ENCODE peak calls at places on chromosome 15, in four cellular contexts. R is foreskin fibroblast, I is GM20000, T is IMR-90. Y is an unnamed sample.

GRCh38 chr15:71103102-71103676 is 12.1 kb upstream of the THSD4 start:
- DNase-seq in I (no peak), R (peak), T (peak), Y (peak)

GRCh38 chr15:69951511-69952209 is 146.1 kb downstream of the TLE3 start:
- DNase-seq in I (no peak), R (no peak), T (peak), Y (peak)

GRCh38 chr15:75675579-75676404 is 28.1 kb downstream of the SNX33 start:
- DNase-seq in I (no peak), T (no peak), R (no peak), Y (no peak)

GRCh38 chr15:88166330-88166993 is 90.1 kb downstream of the NTRK3 start:
- DNase-seq in T (no peak), I (peak), R (no peak), Y (peak)

GRCh38 chr15:44381223-44381622 is 46.2 kb upstream of the CTDSPL2 start:
- DNase-seq in T (no peak), R (peak), I (no peak), Y (no peak)

GRCh38 chr15:25939122-25939521 is 76.0 kb upstream of the ATP10A start:
- DNase-seq in T (no peak), I (peak), R (peak), Y (no peak)

GRCh38 chr15:91561371-91562100 is 292.0 kb upstream of the SLCO3A1 start:
- DNase-seq in T (peak), I (no peak), R (peak), Y (peak)

GRCh38 chr15:70154440-70155347 is 57.0 kb upstream of the TLE3 start:
- DNase-seq in T (peak), I (no peak), R (no peak), Y (no peak)

GRCh38 chr15:84816694-84817460 is at the start of gene ALPK3:
- DNase-seq in I (peak), R (no peak), T (no peak), Y (no peak)

GRCh38 chr15:72796210-72796514 is 12.6 kb upstream of the ADPGK start:
- DNase-seq in T (no peak), I (no peak), R (peak), Y (no peak)

GRCh38 chr15:31489801-31490646 is 163.4 kb downstream of the KLF13 start:
- DNase-seq in I (peak), R (peak), T (peak), Y (peak)

GRCh38 chr15:70118599-70118998 is 20.9 kb upstream of the TLE3 start:
- DNase-seq in R (no peak), I (no peak), T (no peak), Y (no peak)

GRCh38 chr15:53193149-53193548 is 403.0 kb upstream of the ONECUT1 start:
- DNase-seq in R (peak), T (no peak), I (peak), Y (peak)

DNA sequence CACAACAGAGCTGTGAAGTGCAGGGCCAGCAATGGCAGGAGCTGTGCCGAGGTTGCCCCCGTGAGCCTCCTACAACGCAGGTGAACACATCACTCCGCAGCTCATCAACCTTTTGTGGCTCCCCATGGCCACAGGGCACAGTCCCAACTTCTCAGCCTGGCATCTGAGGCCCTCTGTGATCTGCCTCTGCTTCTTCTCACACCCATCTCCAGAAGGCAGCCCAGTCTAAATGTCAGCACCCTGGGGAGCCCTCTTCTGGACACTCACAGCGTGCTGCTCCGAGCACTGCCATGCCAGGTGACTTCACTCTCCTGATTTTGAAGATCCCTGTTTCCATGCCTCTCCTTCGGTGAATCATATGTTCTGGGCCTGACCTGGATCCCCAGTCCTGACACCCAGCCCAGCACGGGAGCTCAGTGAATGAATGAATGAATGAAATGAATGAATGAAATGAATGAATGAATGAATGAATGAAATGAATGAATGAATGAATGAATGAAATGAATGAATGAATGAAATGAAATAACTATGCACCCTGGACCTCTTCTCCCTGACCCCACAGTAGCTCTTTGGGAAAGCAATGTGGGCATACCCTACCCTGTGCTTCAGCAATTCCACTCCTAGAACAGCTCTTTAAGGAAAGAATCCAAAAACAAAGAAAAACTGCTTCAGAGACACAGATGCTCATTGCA is 17.9 kb upstream of the SKIC8 start:
- DNase-seq in I (no peak), R (peak), T (no peak), Y (peak)
- TF ChIP-seq CTCF in I (no peak), R (peak), T (no peak), Y (no peak)

GRCh38 chr15:40282144-40282869 is 557 bp downstream of the ANKRD63 start:
- DNase-seq in I (peak), R (peak), T (no peak), Y (no peak)
- TF ChIP-seq CTCF in I (peak), R (peak), T (peak), Y (peak)

GRCh38 chr15:61633951-61634350 is 404.8 kb upstream of the RORA start:
- DNase-seq in R (no peak), I (no peak), T (no peak), Y (no peak)
- TF ChIP-seq CTCF in R (no peak), I (no peak), T (no peak), Y (no peak)

GRCh38 chr15:99409097-99409473 is 156.7 kb upstream of the MEF2A start:
- DNase-seq in R (peak), T (peak), I (peak), Y (peak)
- TF ChIP-seq CTCF in R (peak), T (peak), I (peak), Y (peak)

GRCh38 chr15:83745771-83746170 is 91.8 kb downstream of the ADAMTSL3 start:
- DNase-seq in T (no peak), R (no peak), I (no peak), Y (no peak)

GRCh38 chr15:83746231-83746630 is 92.3 kb downstream of the ADAMTSL3 start:
- DNase-seq in T (no peak), R (no peak), I (no peak), Y (peak)

GRCh38 chr15:83747718-83748110 is 93.8 kb downstream of the ADAMTSL3 start:
- DNase-seq in T (no peak), R (no peak), I (no peak), Y (no peak)

GRCh38 chr15:83747050-83747717 is 93.3 kb downstream of the ADAMTSL3 start:
- DNase-seq in I (no peak), T (peak), R (peak), Y (peak)
- TF ChIP-seq CTCF in I (no peak), T (no peak), R (no peak), Y (peak)

Y was measured in MCF 10A.